ENCODE peak calls at places on chromosomes 6 and 20, in five cellular contexts. One of them, this sample, is unnamed.

GRCh38 chr6:169158182-169158573 is 95.5 kb downstream of the THBS2 start:
- DNase-seq in tibial artery: peak; percentile 80
- DNase-seq in uterus: peak; percentile 56
- DNase-seq in GM12878: no peak
- DNase-seq in A673: no peak
- DNase-seq in this sample: no peak

GRCh38 chr20:31693987-31694661 is 28.5 kb downstream of the BCL2L1 start:
- DNase-seq in tibial artery: no peak
- DNase-seq in GM12878: no peak
- DNase-seq in A673: peak; percentile 49
- DNase-seq in uterus: no peak
- DNase-seq in this sample: no peak

GRCh38 chr6:17237246-17237645 is 43.9 kb upstream of the RBM24 start:
- DNase-seq in A673: no peak
- DNase-seq in uterus: no peak
- DNase-seq in tibial artery: no peak
- DNase-seq in GM12878: no peak
- DNase-seq in this sample: no peak

GRCh38 chr6:108157234-108157971 is 8.4 kb upstream of the NR2E1 start:
- DNase-seq in uterus: no peak
- DNase-seq in tibial artery: no peak
- DNase-seq in A673: no peak
- DNase-seq in GM12878: no peak
- DNase-seq in this sample: no peak

GRCh38 chr6:112027942-112028674 is 25.8 kb upstream of the CCN6 start:
- DNase-seq in A673: peak; percentile 75
- DNase-seq in uterus: no peak
- DNase-seq in GM12878: no peak
- DNase-seq in tibial artery: no peak
- DNase-seq in this sample: peak; percentile 8

GRCh38 chr6:54718541-54719023 is 128.0 kb upstream of the FAM83B start:
- DNase-seq in tibial artery: no peak
- DNase-seq in A673: no peak
- DNase-seq in uterus: no peak
- DNase-seq in GM12878: no peak
- DNase-seq in this sample: no peak

GRCh38 chr6:130760006-130760405 is 67.2 kb upstream of the SMLR1 start:
- DNase-seq in tibial artery: no peak
- DNase-seq in GM12878: no peak
- DNase-seq in A673: peak; percentile 72
- DNase-seq in uterus: no peak
- DNase-seq in this sample: no peak

GRCh38 chr6:112827793-112828192 is 480.7 kb downstream of the RFPL4B start:
- DNase-seq in A673: peak; percentile 82
- DNase-seq in uterus: no peak
- DNase-seq in GM12878: peak; percentile 62
- DNase-seq in tibial artery: no peak
- DNase-seq in this sample: peak; percentile 34

GRCh38 chr6:167496707-167497106 is 171.8 kb downstream of the TTLL2 start:
- DNase-seq in A673: no peak
- DNase-seq in GM12878: no peak
- DNase-seq in uterus: no peak
- DNase-seq in tibial artery: no peak
- DNase-seq in this sample: no peak

GRCh38 chr6:104527311-104527710 is 332.4 kb downstream of the HACE1 start:
- DNase-seq in GM12878: no peak
- DNase-seq in tibial artery: no peak
- DNase-seq in uterus: no peak
- DNase-seq in A673: no peak
- DNase-seq in this sample: no peak

GRCh38 chr6:79048611-79049010 is 29.4 kb downstream of the PHIP start:
- DNase-seq in GM12878: no peak
- DNase-seq in uterus: no peak
- DNase-seq in tibial artery: no peak
- DNase-seq in A673: peak; percentile 59
- DNase-seq in this sample: no peak

GRCh38 chr6:129923520-129923919 is 62.4 kb upstream of the TMEM244 start:
- DNase-seq in A673: no peak
- DNase-seq in GM12878: no peak
- DNase-seq in uterus: no peak
- DNase-seq in tibial artery: no peak
- DNase-seq in this sample: no peak

GRCh38 chr6:147711511-147711910 is 203.0 kb downstream of the SAMD5 start:
- DNase-seq in GM12878: no peak
- DNase-seq in tibial artery: no peak
- DNase-seq in uterus: no peak
- DNase-seq in A673: no peak
- DNase-seq in this sample: no peak

GRCh38 chr6:83838727-83839126 is 14.4 kb upstream of the RIPPLY2 start:
- DNase-seq in uterus: no peak
- DNase-seq in GM12878: no peak
- DNase-seq in tibial artery: no peak
- DNase-seq in A673: no peak
- DNase-seq in this sample: no peak

GRCh38 chr6:166032366-166033171 is 135.1 kb downstream of the TBXT start:
- DNase-seq in A673: no peak
- DNase-seq in tibial artery: no peak
- DNase-seq in uterus: peak; percentile 33
- DNase-seq in GM12878: no peak
- DNase-seq in this sample: no peak

GRCh38 chr6:71537717-71538116 is 249.1 kb downstream of the OGFRL1 start:
- DNase-seq in tibial artery: no peak
- DNase-seq in uterus: no peak
- DNase-seq in A673: no peak
- DNase-seq in GM12878: no peak
- DNase-seq in this sample: no peak

GRCh38 chr6:166638566-166638965 is 11.5 kb upstream of the RPS6KA2 start:
- DNase-seq in uterus: no peak
- DNase-seq in tibial artery: no peak
- DNase-seq in GM12878: no peak
- DNase-seq in A673: no peak
- DNase-seq in this sample: no peak

GRCh38 chr6:24140572-24140971 is 14.6 kb downstream of the NRSN1 start:
- DNase-seq in GM12878: no peak
- DNase-seq in tibial artery: no peak
- DNase-seq in A673: no peak
- DNase-seq in uterus: peak; percentile 27
- DNase-seq in this sample: no peak

GRCh38 chr6:43915213-43915869 is 145.3 kb downstream of the VEGFA start:
- DNase-seq in tibial artery: no peak
- DNase-seq in uterus: no peak
- DNase-seq in GM12878: no peak
- DNase-seq in A673: no peak
- DNase-seq in this sample: no peak

GRCh38 chr6:100628180-100628579 is 163.5 kb upstream of the SIM1 start:
- DNase-seq in tibial artery: no peak
- DNase-seq in uterus: no peak
- DNase-seq in A673: no peak
- DNase-seq in GM12878: no peak
- DNase-seq in this sample: no peak

GRCh38 chr6:141131616-141132015 is 1001.1 kb upstream of the GJE1 start:
- DNase-seq in GM12878: no peak
- DNase-seq in A673: no peak
- DNase-seq in tibial artery: no peak
- DNase-seq in uterus: no peak
- DNase-seq in this sample: no peak

GRCh38 chr20:50668798-50669197 is 22.5 kb downstream of the RIPOR3 start:
- DNase-seq in A673: no peak
- DNase-seq in uterus: no peak
- DNase-seq in tibial artery: no peak
- DNase-seq in GM12878: no peak
- DNase-seq in this sample: no peak

GRCh38 chr6:4776967-4777925 is 1.0 kb downstream of the CDYL start:
- DNase-seq in GM12878: no peak
- DNase-seq in A673: peak; percentile 35
- DNase-seq in tibial artery: peak; percentile 66
- DNase-seq in uterus: peak; percentile 24
- DNase-seq in this sample: peak; percentile 65

GRCh38 chr20:59743767-59744485 is 139.6 kb downstream of the PHACTR3 start:
- DNase-seq in A673: peak; percentile 5
- DNase-seq in uterus: no peak
- DNase-seq in tibial artery: no peak
- DNase-seq in GM12878: no peak
- DNase-seq in this sample: peak; percentile 31

GRCh38 chr20:5991623-5992441 is 41.4 kb downstream of the MCM8 start:
- DNase-seq in tibial artery: no peak
- DNase-seq in A673: no peak
- DNase-seq in GM12878: no peak
- DNase-seq in uterus: no peak
- DNase-seq in this sample: no peak

GRCh38 chr20:32727663-32728062 is 15.6 kb downstream of the COMMD7 start:
- DNase-seq in A673: no peak
- DNase-seq in uterus: no peak
- DNase-seq in tibial artery: no peak
- DNase-seq in GM12878: no peak
- DNase-seq in this sample: no peak

GRCh38 chr20:57432874-57433491 is 41.8 kb downstream of the RBM38 start:
- DNase-seq in GM12878: peak; percentile 76
- DNase-seq in tibial artery: peak; percentile 75
- DNase-seq in uterus: no peak
- DNase-seq in A673: no peak
- DNase-seq in this sample: peak; percentile 89

GRCh38 chr20:58899518-58899917 is 47.0 kb downstream of the GNAS start:
- DNase-seq in A673: no peak
- DNase-seq in GM12878: no peak
- DNase-seq in tibial artery: no peak
- DNase-seq in uterus: no peak
- DNase-seq in this sample: no peak

GRCh38 chr20:3162080-3162611 is 2.5 kb upstream of the FASTKD5 start:
- DNase-seq in tibial artery: no peak
- DNase-seq in A673: no peak
- DNase-seq in uterus: no peak
- DNase-seq in GM12878: no peak
- DNase-seq in this sample: no peak
- H3K4me3 ChIP-seq in tibial artery: no peak overlapping the region
- H3K4me3 ChIP-seq in A673: no peak overlapping the region
- H3K4me3 ChIP-seq in uterus: no peak overlapping the region
- H3K4me3 ChIP-seq in GM12878: no peak overlapping the region
- H3K4me3 ChIP-seq in this sample: no peak overlapping the region

DNA sequence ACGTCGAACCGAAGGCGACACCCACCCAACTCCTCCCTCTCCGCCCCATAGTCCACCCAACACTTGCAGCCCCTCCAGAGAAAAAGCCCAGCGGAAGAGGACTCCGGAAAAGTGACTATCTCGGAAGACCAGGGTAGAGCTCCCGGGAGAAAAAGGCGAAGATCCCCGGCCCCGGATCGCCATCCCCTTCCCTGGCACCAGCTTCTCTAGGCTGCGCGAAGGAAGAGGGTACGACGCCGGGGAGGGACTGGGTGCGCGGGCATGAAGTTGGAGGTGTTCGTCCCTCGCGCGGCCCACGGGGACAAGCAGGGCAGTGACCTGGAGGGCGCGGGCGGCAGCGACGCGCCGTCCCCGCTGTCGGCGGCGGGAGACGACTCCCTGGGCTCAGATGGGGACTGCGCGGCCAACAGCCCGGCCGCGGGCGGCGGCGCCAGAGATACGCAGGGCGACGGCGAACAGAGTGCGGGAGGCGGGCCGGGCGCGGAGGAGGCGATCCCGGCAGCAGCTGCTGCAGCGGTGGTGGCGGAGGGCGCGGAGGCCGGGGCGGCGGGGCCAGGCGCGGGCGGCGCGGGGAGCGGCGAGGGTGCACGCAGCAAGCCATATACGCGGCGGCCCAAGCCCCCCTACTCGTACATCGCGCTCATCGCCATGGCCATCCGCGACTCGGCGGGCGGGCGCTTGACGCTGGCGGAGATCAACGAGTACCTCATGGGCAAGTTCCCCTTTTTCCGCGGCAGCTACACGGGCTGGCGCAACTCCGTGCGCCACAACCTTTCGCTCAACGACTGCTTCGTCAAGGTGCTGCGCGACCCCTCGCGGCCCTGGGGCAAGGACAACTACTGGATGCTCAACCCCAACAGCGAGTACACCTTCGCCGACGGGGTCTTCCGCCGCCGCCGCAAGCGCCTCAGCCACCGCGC is 806 bp downstream of the FOXQ1 start:
- DNase-seq in uterus: no peak
- DNase-seq in GM12878: no peak
- DNase-seq in tibial artery: no peak
- DNase-seq in A673: peak; percentile 29
- DNase-seq in this sample: no peak
- H3K4me3 ChIP-seq in uterus: no peak overlapping the region
- H3K4me3 ChIP-seq in GM12878: no peak overlapping the region
- H3K4me3 ChIP-seq in tibial artery: peak overlapping the region; percentile 34
- H3K4me3 ChIP-seq in A673: peak overlapping the region; percentile 25
- H3K4me3 ChIP-seq in this sample: no peak overlapping the region

GRCh38 chr6:15230827-15231226 is 15.0 kb upstream of the JARID2 start:
- DNase-seq in A673: no peak
- DNase-seq in GM12878: no peak
- DNase-seq in uterus: no peak
- DNase-seq in tibial artery: no peak
- DNase-seq in this sample: no peak
- H3K4me3 ChIP-seq in A673: no peak overlapping the region
- H3K4me3 ChIP-seq in GM12878: no peak overlapping the region
- H3K4me3 ChIP-seq in uterus: no peak overlapping the region
- H3K4me3 ChIP-seq in tibial artery: no peak overlapping the region
- H3K4me3 ChIP-seq in this sample: no peak overlapping the region

GRCh38 chr20:63857751-63858392 is 3.4 kb upstream of the ABHD16B start:
- DNase-seq in uterus: no peak
- DNase-seq in A673: no peak
- DNase-seq in GM12878: no peak
- DNase-seq in tibial artery: no peak
- DNase-seq in this sample: no peak

GRCh38 chr20:63856111-63856511 is 5.2 kb upstream of the ABHD16B start:
- DNase-seq in tibial artery: no peak
- DNase-seq in A673: no peak
- DNase-seq in uterus: no peak
- DNase-seq in GM12878: no peak
- DNase-seq in this sample: no peak

GRCh38 chr20:63855363-63856110 is 5.8 kb upstream of the ABHD16B start:
- DNase-seq in GM12878: no peak
- DNase-seq in uterus: no peak
- DNase-seq in tibial artery: no peak
- DNase-seq in A673: no peak
- DNase-seq in this sample: no peak

GRCh38 chr20:63854069-63854765 is 7.1 kb upstream of the ABHD16B start:
- DNase-seq in GM12878: no peak
- DNase-seq in tibial artery: no peak
- DNase-seq in A673: no peak
- DNase-seq in uterus: no peak
- DNase-seq in this sample: peak; percentile 62

DNA sequence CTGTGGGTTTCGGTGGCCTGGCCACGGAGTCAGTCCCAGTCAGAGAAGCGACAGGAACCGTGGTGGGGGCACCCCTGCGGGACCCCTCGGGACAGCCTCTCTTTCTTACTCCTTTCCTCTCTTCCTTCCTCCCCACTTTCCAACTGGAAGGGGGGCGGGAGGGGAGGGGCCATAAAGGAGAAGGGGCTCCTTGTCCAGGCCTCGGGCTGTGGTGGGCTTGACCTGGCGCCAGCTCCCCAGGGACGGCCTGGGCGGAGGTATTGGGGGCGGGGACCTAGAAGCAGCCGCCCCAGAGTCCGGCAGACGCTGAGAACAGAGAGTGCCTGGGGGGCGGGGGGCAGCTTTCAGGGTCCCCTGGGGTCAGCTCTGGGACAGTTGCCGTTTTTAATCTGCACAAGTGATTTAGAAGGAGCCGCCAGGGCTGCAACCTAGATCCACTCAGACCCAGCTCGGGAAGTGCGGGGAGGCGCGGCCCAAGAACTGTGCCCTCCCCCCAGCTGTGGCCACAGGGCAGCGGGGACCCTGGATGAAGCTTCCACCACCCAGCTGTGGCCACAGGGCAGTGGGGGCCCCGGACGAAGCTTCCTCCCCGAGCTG is 6.4 kb upstream of the ABHD16B start:
- DNase-seq in GM12878: no peak
- DNase-seq in uterus: peak; percentile 34
- DNase-seq in A673: no peak
- DNase-seq in tibial artery: no peak
- DNase-seq in this sample: no peak
- H3K4me3 ChIP-seq in GM12878: no peak overlapping the region
- H3K4me3 ChIP-seq in uterus: peak overlapping the region; percentile 3
- H3K4me3 ChIP-seq in A673: no peak overlapping the region
- H3K4me3 ChIP-seq in tibial artery: no peak overlapping the region
- H3K4me3 ChIP-seq in this sample: no peak overlapping the region